ENCODE peak calls at places on chromosome 20, in six cellular contexts. N, V, T, I, E and K are unnamed samples.

GRCh38 chr20:51119914-51120313 is 97.0 kb upstream of the KCNG1 start:
- DNase-seq in N (no peak), V (no peak), T (no peak), I (no peak), E (no peak), K (no peak)

GRCh38 chr20:9492067-9492466 is 22.3 kb upstream of the LAMP5 start:
- DNase-seq in N (no peak), V (no peak), T (no peak), I (no peak), E (no peak), K (no peak)

GRCh38 chr20:61460261-61461047 is 208.4 kb downstream of the CDH4 start:
- DNase-seq in N (no peak), V (no peak), T (peak), I (no peak), E (no peak), K (no peak)

GRCh38 chr20:41224281-41224680 is 86.9 kb downstream of the PLCG1 start:
- DNase-seq in N (no peak), V (no peak), T (no peak), I (no peak), E (no peak), K (no peak)

GRCh38 chr20:10217517-10218410 is 866 bp upstream of the SNAP25 start:
- DNase-seq in N (no peak), V (no peak), T (peak), I (peak), E (no peak), K (no peak)

GRCh38 chr20:36541227-36542018 is at the start of gene MYL9:
- DNase-seq in N (no peak), V (no peak), T (peak), I (no peak), E (peak), K (no peak)

GRCh38 chr20:36043447-36043846 is 75.1 kb downstream of the CNBD2 start:
- DNase-seq in N (no peak), V (no peak), T (no peak), I (no peak), E (no peak), K (no peak)

GRCh38 chr20:51346686-51347485 is 195.6 kb downstream of the NFATC2 start:
- DNase-seq in N (no peak), V (no peak), T (no peak), I (no peak), E (no peak), K (no peak)

GRCh38 chr20:38117635-38118034 is 47.4 kb downstream of the TGM2 start:
- DNase-seq in N (peak), V (no peak), T (no peak), I (no peak), E (no peak), K (no peak)

GRCh38 chr20:10565191-10565921 is 108.4 kb downstream of the JAG1 start:
- DNase-seq in N (peak), V (no peak), T (no peak), I (no peak), E (no peak), K (no peak)

GRCh38 chr20:41287327-41287726 is 30.2 kb downstream of the ZHX3 start:
- DNase-seq in N (no peak), V (no peak), T (no peak), I (no peak), E (no peak), K (no peak)

GRCh38 chr20:34363062-34364012 is at the start of gene ITCH:
- DNase-seq in N (peak), V (peak), T (peak), I (peak), E (peak), K (peak)

GRCh38 chr20:34367155-34367554 is 4.1 kb downstream of the ITCH start:
- DNase-seq in N (no peak), V (no peak), T (no peak), I (no peak), E (no peak), K (no peak)

GRCh38 chr20:34364013-34364382 is 925 bp downstream of the ITCH start:
- DNase-seq in N (no peak), V (no peak), T (no peak), I (no peak), E (no peak), K (no peak)

GRCh38 chr20:34368547-34368946 is 5.5 kb downstream of the ITCH start:
- DNase-seq in N (no peak), V (no peak), T (peak), I (no peak), E (no peak), K (no peak)

DNA sequence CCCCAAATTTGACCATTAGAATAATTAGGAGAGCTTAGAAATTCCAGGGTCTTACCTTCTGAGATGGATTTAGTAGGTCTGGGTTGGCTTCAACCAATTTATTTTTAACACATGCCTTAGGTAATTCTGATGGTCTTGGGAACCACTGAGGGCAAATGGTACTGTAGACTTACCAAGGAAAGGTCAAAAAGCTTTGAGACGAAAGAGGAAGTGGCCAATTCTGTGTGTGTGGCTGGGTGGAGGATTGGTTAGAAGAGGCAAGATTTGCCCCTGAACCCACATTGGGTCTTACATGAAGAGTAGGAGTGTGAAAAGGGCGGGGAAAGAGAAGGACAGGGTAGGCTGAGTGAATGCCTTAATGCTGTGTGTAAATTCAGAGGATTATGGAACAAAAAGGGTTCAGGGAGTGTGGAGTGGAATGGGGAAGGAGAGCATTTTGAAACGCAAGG is 2.7 kb downstream of the ITCH start:
- DNase-seq in N (no peak), V (peak), T (no peak), I (no peak), E (no peak), K (no peak)
- TF ChIP-seq POLR2AphosphoS5 in N (peak), V (no peak), T (no peak), I (no peak), E (peak), K (no peak)

GRCh38 chr20:46992640-46993035 is 98.0 kb downstream of the EYA2 start:
- DNase-seq in N (no peak), V (no peak), T (peak), I (no peak), E (no peak), K (no peak)

GRCh38 chr20:46995561-46996142 is 101.0 kb downstream of the EYA2 start:
- DNase-seq in N (no peak), V (peak), T (no peak), I (no peak), E (no peak), K (no peak)

GRCh38 chr20:46991850-46992639 is 97.4 kb downstream of the EYA2 start:
- DNase-seq in N (no peak), V (no peak), T (peak), I (no peak), E (no peak), K (no peak)

GRCh38 chr20:46993465-46994095 is 98.9 kb downstream of the EYA2 start:
- DNase-seq in N (no peak), V (no peak), T (no peak), I (no peak), E (no peak), K (no peak)

DNA sequence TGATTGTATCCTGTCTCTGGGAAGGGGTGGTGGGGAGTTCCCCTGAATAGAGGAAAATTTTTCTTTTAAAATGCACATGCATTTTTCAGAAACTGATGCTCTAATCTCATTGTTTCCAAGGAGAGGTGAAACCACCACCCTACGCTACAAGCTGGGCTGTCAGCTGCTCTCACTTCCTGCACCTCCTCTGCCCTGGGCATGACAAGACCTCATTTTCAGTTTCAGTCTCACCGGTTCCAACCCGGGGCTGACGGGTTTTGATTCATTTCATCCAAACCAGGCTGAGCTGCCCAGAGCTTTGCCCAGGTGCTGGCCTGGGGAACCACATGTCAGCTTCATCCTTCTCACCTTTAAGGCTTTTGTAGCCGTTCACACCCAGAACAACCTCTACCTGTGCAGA is 99.7 kb downstream of the EYA2 start:
- DNase-seq in N (no peak), V (peak), T (no peak), I (no peak), E (no peak), K (no peak)
- H2AFZ ChIP-seq in N (no peak), V (no peak), T (no peak), I (no peak), E (no peak), K (no peak)

DNA sequence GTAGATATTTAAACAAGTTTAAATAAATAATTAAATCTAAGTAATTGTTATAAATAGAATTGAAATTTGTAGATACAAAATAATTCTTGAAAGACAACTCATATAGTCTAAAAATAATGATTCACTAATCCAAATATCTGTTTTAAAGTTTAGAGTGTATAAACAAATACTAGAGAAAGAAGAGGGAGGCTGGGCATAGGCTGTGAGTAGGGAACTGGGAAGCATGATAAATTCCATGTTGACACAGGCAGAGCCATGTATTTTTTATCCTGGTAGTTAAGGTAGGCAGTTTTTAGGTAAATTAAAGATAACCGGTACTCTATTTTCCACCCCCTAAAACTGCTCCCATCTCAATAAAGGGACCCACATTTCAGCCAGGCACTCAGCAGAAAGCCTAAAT is 11.7 kb upstream of the RIN2 start:
- DNase-seq in N (no peak), V (no peak), T (no peak), I (no peak), E (no peak), K (no peak)
- TF ChIP-seq REST in N (no peak), V (no peak), T (no peak), I (no peak), E (no peak), K (no peak)

GRCh38 chr20:11917663-11918062 is at the start of gene BTBD3:
- DNase-seq in N (no peak), V (no peak), T (no peak), I (peak), E (no peak), K (no peak)
- TF ChIP-seq POLR2AphosphoS5 in N (no peak), V (no peak), T (no peak), I (no peak), E (no peak), K (no peak)

DNA sequence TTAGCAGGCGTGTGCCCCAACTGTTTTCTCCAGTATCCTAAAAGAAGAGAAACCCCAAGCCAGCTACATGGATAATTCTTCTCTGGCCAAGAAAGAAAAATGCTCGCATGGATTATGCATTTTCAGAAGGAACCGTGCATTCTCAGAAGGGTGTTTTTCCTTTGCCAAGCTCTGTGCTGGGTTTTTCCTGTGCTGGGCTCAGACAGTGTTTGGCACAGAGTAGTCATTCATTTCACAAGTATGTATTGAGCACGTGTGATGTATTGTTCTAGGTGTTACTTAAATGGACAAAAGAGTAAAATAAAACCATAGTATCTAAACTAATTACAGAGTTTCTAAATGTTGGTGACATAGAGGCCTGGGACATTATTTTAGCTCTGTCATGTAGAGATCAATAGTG is 62.7 kb upstream of the ZNF133 start:
- DNase-seq in N (no peak), V (no peak), T (no peak), I (no peak), E (no peak), K (no peak)
- H2AFZ ChIP-seq in N (no peak), V (no peak), T (peak), I (peak), E (no peak), K (no peak)

DNA sequence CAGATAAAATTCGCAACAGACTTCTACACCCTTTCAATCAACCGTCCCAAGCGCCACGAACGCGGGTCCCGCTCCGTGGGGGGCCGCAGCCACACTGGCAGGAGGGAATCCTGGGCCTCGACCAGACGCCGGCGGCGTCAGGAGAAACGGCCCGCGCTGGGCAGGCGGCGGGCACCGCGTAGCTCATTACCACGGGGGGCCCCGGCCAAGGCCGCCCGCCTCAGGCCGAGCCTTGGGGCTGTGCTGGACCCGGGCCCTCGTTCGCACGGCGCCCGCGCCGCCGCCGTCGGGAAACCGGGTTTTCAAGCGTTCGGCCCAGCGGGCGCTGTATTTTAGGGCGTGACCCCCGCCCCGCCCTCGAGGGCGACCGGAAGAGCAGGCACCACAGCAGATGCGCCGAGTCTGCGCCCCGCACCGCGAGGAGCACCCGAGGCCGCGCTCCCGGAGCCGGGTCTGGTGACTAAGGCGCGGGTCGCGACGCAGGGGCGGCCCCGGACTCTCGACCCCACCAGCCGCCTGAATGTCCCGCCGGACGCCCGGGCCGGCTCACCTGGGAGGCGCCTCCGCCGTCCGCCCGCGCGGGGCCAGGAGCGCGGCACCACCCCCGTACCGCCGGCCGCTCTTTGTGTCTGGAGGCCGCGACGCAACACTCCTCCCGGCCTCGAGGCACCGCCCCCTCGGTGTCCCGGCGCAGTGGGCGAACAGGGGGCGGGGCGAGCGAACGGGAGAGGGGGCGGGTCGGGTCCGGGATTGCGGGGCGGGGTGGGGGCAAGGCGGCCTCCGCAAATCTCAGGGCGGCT is at the start of gene NINL:
- DNase-seq in N (peak), V (no peak), T (peak), I (peak), E (peak), K (no peak)
- TF ChIP-seq REST in N (peak), V (no peak), T (no peak), I (no peak), E (no peak), K (no peak)

GRCh38 chr20:17558154-17558940 is 11.5 kb upstream of the DSTN start:
- DNase-seq in N (peak), V (no peak), T (peak), I (no peak), E (peak), K (peak)
- TF ChIP-seq POLR2AphosphoS5 in N (no peak), V (no peak), T (no peak), I (peak), E (peak), K (peak)

GRCh38 chr20:17761612-17762011 is 61.8 kb downstream of the BANF2 start:
- DNase-seq in N (no peak), V (no peak), T (peak), I (peak), E (no peak), K (peak)

GRCh38 chr20:17762243-17762872 is 62.6 kb downstream of the BANF2 start:
- DNase-seq in N (no peak), V (no peak), T (no peak), I (no peak), E (no peak), K (no peak)

GRCh38 chr20:17765584-17765983 is 65.8 kb downstream of the BANF2 start:
- DNase-seq in N (no peak), V (no peak), T (no peak), I (no peak), E (no peak), K (no peak)

GRCh38 chr20:17765017-17765416 is 65.3 kb downstream of the BANF2 start:
- DNase-seq in N (no peak), V (no peak), T (no peak), I (no peak), E (no peak), K (no peak)

GRCh38 chr20:17762873-17763557 is 63.2 kb downstream of the BANF2 start:
- DNase-seq in N (no peak), V (no peak), T (no peak), I (no peak), E (no peak), K (no peak)
- H2AFZ ChIP-seq in N (no peak), V (no peak), T (peak), I (no peak), E (no peak), K (no peak)

GRCh38 chr20:4936851-4937412 is 64.4 kb downstream of the SLC23A2 start:
- DNase-seq in N (peak), V (no peak), T (no peak), I (no peak), E (no peak), K (no peak)
- TF ChIP-seq REST in N (no peak), V (no peak), T (no peak), I (no peak), E (no peak), K (no peak)

GRCh38 chr20:2299301-2299700 is 3.5 kb downstream of the TGM3 start:
- DNase-seq in N (no peak), V (no peak), T (no peak), I (no peak), E (no peak), K (no peak)
- TF ChIP-seq POLR2AphosphoS5 in N (no peak), V (no peak), T (no peak), I (no peak), E (no peak), K (no peak)